ENCODE peak calls at places on chromosomes 4 and X, in nine cellular contexts. One of them, this sample, is unnamed.

GRCh38 chr4:185464184-185464583 is 7.3 kb downstream of the CCDC110 start:
- DNase-seq in BJ: no peak
- DNase-seq in T-cell: no peak
- DNase-seq in B cell: no peak
- DNase-seq in PC-3: no peak
- DNase-seq in kidney glomerular epithelial cell: no peak
- DNase-seq in activated naive CD4-positive, alpha-beta T cell treated with anti-CD3 and anti-CD28 coated beads, Interleukin-2, amount 10 ng/mL, durations not matched to agents 7 days and 5 days: no peak
- DNase-seq in cardiac fibroblast: no peak
- DNase-seq in heart right ventricle: no peak
- DNase-seq in this sample: no peak

GRCh38 chr4:5368426-5368825 is 317.1 kb downstream of the STK32B start:
- DNase-seq in B cell: no peak
- DNase-seq in activated naive CD4-positive, alpha-beta T cell treated with anti-CD3 and anti-CD28 coated beads, Interleukin-2, amount 10 ng/mL, durations not matched to agents 7 days and 5 days: no peak
- DNase-seq in kidney glomerular epithelial cell: no peak
- DNase-seq in heart right ventricle: no peak
- DNase-seq in BJ: no peak
- DNase-seq in cardiac fibroblast: no peak
- DNase-seq in T-cell: no peak
- DNase-seq in PC-3: no peak
- DNase-seq in this sample: no peak

GRCh38 chrX:129039176-129039575 is 484.1 kb downstream of the SMARCA1 start:
- DNase-seq in T-cell: no peak
- DNase-seq in BJ: no peak
- DNase-seq in PC-3: no peak
- DNase-seq in B cell: no peak
- DNase-seq in cardiac fibroblast: no peak
- DNase-seq in heart right ventricle: no peak
- DNase-seq in activated naive CD4-positive, alpha-beta T cell treated with anti-CD3 and anti-CD28 coated beads, Interleukin-2, amount 10 ng/mL, durations not matched to agents 7 days and 5 days: no peak
- DNase-seq in kidney glomerular epithelial cell: no peak
- DNase-seq in this sample: no peak

GRCh38 chrX:137428251-137428661 is 137.7 kb upstream of the ZIC3 start:
- DNase-seq in B cell: no peak
- DNase-seq in PC-3: no peak
- DNase-seq in heart right ventricle: no peak
- DNase-seq in activated naive CD4-positive, alpha-beta T cell treated with anti-CD3 and anti-CD28 coated beads, Interleukin-2, amount 10 ng/mL, durations not matched to agents 7 days and 5 days: no peak
- DNase-seq in BJ: no peak
- DNase-seq in T-cell: no peak
- DNase-seq in cardiac fibroblast: no peak
- DNase-seq in kidney glomerular epithelial cell: no peak
- DNase-seq in this sample: no peak

GRCh38 chrX:153984351-153985178 is 12.0 kb downstream of the TMEM187 start:
- DNase-seq in kidney glomerular epithelial cell: no peak
- DNase-seq in PC-3: no peak
- DNase-seq in cardiac fibroblast: no peak
- DNase-seq in T-cell: peak
- DNase-seq in heart right ventricle: no peak
- DNase-seq in B cell: peak
- DNase-seq in BJ: no peak
- DNase-seq in activated naive CD4-positive, alpha-beta T cell treated with anti-CD3 and anti-CD28 coated beads, Interleukin-2, amount 10 ng/mL, durations not matched to agents 7 days and 5 days: peak
- DNase-seq in this sample: no peak

GRCh38 chr4:113591982-113592381 is 169.6 kb downstream of the CAMK2D start:
- DNase-seq in T-cell: no peak
- DNase-seq in BJ: no peak
- DNase-seq in cardiac fibroblast: peak
- DNase-seq in B cell: no peak
- DNase-seq in activated naive CD4-positive, alpha-beta T cell treated with anti-CD3 and anti-CD28 coated beads, Interleukin-2, amount 10 ng/mL, durations not matched to agents 7 days and 5 days: no peak
- DNase-seq in heart right ventricle: no peak
- DNase-seq in PC-3: no peak
- DNase-seq in kidney glomerular epithelial cell: peak
- DNase-seq in this sample: no peak

GRCh38 chrX:119503484-119503861 is 35.2 kb downstream of the SLC25A5 start:
- DNase-seq in activated naive CD4-positive, alpha-beta T cell treated with anti-CD3 and anti-CD28 coated beads, Interleukin-2, amount 10 ng/mL, durations not matched to agents 7 days and 5 days: no peak
- DNase-seq in kidney glomerular epithelial cell: peak
- DNase-seq in BJ: peak
- DNase-seq in cardiac fibroblast: peak
- DNase-seq in T-cell: no peak
- DNase-seq in heart right ventricle: no peak
- DNase-seq in PC-3: peak
- DNase-seq in B cell: no peak
- DNase-seq in this sample: no peak

GRCh38 chrX:154540897-154541535 is 5.6 kb downstream of the G6PD start:
- DNase-seq in B cell: no peak
- DNase-seq in cardiac fibroblast: no peak
- DNase-seq in kidney glomerular epithelial cell: no peak
- DNase-seq in T-cell: no peak
- DNase-seq in heart right ventricle: no peak
- DNase-seq in BJ: no peak
- DNase-seq in activated naive CD4-positive, alpha-beta T cell treated with anti-CD3 and anti-CD28 coated beads, Interleukin-2, amount 10 ng/mL, durations not matched to agents 7 days and 5 days: no peak
- DNase-seq in PC-3: peak
- DNase-seq in this sample: no peak